ENCODE peak calls at places on chromosomes 12 and 14, in ten cellular contexts. D is pancreas; I is keratinocyte; O is CD8-positive, alpha-beta memory T cell; R is hepatocyte; S is heart left ventricle; G is lung; N is upper lobe of left lung; Z is effector memory CD4-positive, alpha-beta T cell; W is adrenal gland. L is an unnamed sample. For H3K4me1, the result is how much of the 10 kb centered on the place peaks cover.

GRCh38 chr12:13211859-13212664 is 15.5 kb downstream of the EMP1 start:
- DNase-seq in D (no peak), I (no peak), O (peak), R (peak), S (peak), G (peak), N (no peak), Z (peak), W (peak), L (no peak)

GRCh38 chr12:108620236-108620879 is 13.3 kb downstream of the SELPLG start:
- DNase-seq in D (no peak), I (no peak), O (no peak), R (no peak), S (no peak), G (no peak), N (no peak), Z (no peak), W (no peak), L (no peak)

GRCh38 chr12:15634010-15634676 is 155.0 kb downstream of the EPS8 start:
- DNase-seq in D (no peak), I (no peak), O (no peak), R (no peak), S (no peak), G (no peak), N (no peak), Z (no peak), W (no peak), L (no peak)

GRCh38 chr14:30608533-30609006 is 13.5 kb upstream of the SCFD1 start:
- DNase-seq in D (no peak), I (no peak), O (no peak), R (peak), S (no peak), G (no peak), N (no peak), Z (no peak), W (no peak), L (no peak)

GRCh38 chr14:52155656-52156213 is 86.9 kb upstream of the NID2 start:
- DNase-seq in D (no peak), I (no peak), O (no peak), R (no peak), S (no peak), G (no peak), N (peak), Z (no peak), W (no peak), L (peak)

GRCh38 chr12:116813271-116814041 is 67.8 kb downstream of the HRK start:
- DNase-seq in D (no peak), I (peak), O (no peak), R (no peak), S (no peak), G (no peak), N (no peak), Z (no peak), W (no peak), L (no peak)

GRCh38 chr12:107127482-107128185 is 34.3 kb upstream of the CRY1 start:
- DNase-seq in D (no peak), I (no peak), O (no peak), R (no peak), S (no peak), G (no peak), N (no peak), Z (no peak), W (no peak), L (no peak)

GRCh38 chr12:58639323-58639934 is 280.9 kb downstream of the LRIG3 start:
- DNase-seq in D (no peak), I (no peak), O (no peak), R (no peak), S (no peak), G (no peak), N (no peak), Z (no peak), W (no peak), L (no peak)

DNA sequence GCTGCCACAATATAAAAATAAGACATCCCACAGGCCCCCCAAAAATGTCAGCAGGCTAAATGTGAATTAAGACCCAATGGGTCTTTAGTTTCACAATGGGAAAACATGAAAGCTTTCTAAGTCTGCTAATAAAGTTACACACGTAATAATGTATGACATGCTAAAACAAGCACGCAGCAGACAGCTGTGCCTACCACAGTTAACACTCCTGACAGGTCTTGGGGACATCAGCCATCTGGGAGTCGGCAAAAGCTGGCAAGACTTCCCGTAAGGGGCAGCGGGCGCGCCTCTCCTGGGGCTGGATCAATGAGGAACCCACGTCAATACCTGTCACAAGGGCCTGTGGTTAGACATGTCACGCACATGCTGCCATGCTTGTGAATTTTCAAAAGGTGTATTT is 45.1 kb downstream of the ACTN1 start:
- DNase-seq in D (no peak), I (no peak), O (no peak), R (no peak), S (no peak), G (no peak), N (peak), Z (no peak), W (no peak), L (peak)
- H3K27ac ChIP-seq in D (no peak), I (no peak), O (no peak), R (no peak), S (no peak), G (peak), N (peak), Z (no peak), W (no peak), L (no peak)

GRCh38 chr14:75495399-75495798 is 26.9 kb upstream of the BATF start:
- DNase-seq in D (no peak), I (no peak), O (no peak), R (no peak), S (no peak), G (no peak), N (no peak), Z (no peak), W (no peak), L (no peak)
- H3K4me1 ChIP-seq in D (under half), I (under half), O (under half), R (under half), S (under half), G (under half), N (under half), Z (under half), W (under half), L (under half)

GRCh38 chr14:24941719-24942118 is 108.2 kb downstream of the STXBP6 start:
- DNase-seq in D (peak), I (no peak), O (no peak), R (peak), S (no peak), G (no peak), N (no peak), Z (no peak), W (no peak), L (peak)
- H3K27ac ChIP-seq in D (no peak), I (no peak), O (no peak), R (no peak), S (no peak), G (no peak), N (no peak), Z (no peak), W (no peak), L (no peak)

GRCh38 chr12:4277205-4277543 is 3.6 kb downstream of the CCND2 start:
- DNase-seq in D (no peak), I (no peak), O (no peak), R (no peak), S (no peak), G (no peak), N (no peak), Z (no peak), W (no peak), L (no peak)
- H3K4me1 ChIP-seq in D (under half), I (under half), O (half or more), R (half or more), S (half or more), G (under half), N (half or more), Z (half or more), W (half or more), L (under half)

GRCh38 chr12:6093764-6094163 is 30.7 kb downstream of the VWF start:
- DNase-seq in D (no peak), I (no peak), O (no peak), R (no peak), S (no peak), G (no peak), N (no peak), Z (no peak), W (no peak), L (no peak)
- H3K27ac ChIP-seq in D (no peak), I (peak), O (no peak), R (peak), S (peak), G (peak), N (peak), Z (no peak), W (peak), L (peak)

GRCh38 chr12:6635375-6635855 is 344 bp downstream of the LPAR5 start:
- DNase-seq in D (no peak), I (no peak), O (peak), R (no peak), S (no peak), G (no peak), N (no peak), Z (no peak), W (no peak), L (no peak)
- H3K4me1 ChIP-seq in D (under half), I (under half), O (under half), R (under half), S (under half), G (under half), N (under half), Z (under half), W (under half), L (under half)

GRCh38 chr12:101875112-101875961 is 2.0 kb upstream of the DRAM1 start:
- DNase-seq in D (no peak), I (no peak), O (no peak), R (no peak), S (no peak), G (no peak), N (no peak), Z (no peak), W (no peak), L (no peak)
- H3K27ac ChIP-seq in D (no peak), I (no peak), O (peak), R (peak), S (peak), G (peak), N (peak), Z (no peak), W (no peak), L (peak)